ENCODE peak calls at places on chromosomes 3 and 15, in eight cellular contexts. R is A549; T is MM.1S; U is CD8-positive, alpha-beta T cell; Y is pancreas; W is Caco-2; V is hepatocyte; K is esophagus squamous epithelium. A is an unnamed sample.
A peak's percentile ranks its signal among the peaks of the same experiment; 100 is the strongest.

GRCh38 chr3:194522579-194523046 is 35.8 kb upstream of the ATP13A3 start:
- DNase-seq in W (no peak), K (no peak), T (no peak), V (no peak), U (no peak), Y (no peak), R (no peak), A (no peak)

GRCh38 chr3:115626711-115627110 is 3.4 kb downstream of the GAP43 start:
- DNase-seq in R (no peak), V (no peak), T (no peak), Y (no peak), U (no peak), K (no peak), W (no peak), A (no peak)

GRCh38 chr15:41285285-41285684 is 47.1 kb downstream of the OIP5 start:
- DNase-seq in T (no peak), V (no peak), K (no peak), U (no peak), R (no peak), W (no peak), Y (peak; percentile 8), A (no peak)

GRCh38 chr15:59998256-59999063 is 5.7 kb upstream of the FOXB1 start:
- DNase-seq in T (no peak), V (no peak), R (no peak), K (no peak), W (no peak), U (no peak), Y (no peak), A (no peak)

GRCh38 chr3:129727707-129728106 is 121.2 kb upstream of the PLXND1 start:
- DNase-seq in V (no peak), U (no peak), W (no peak), T (no peak), K (no peak), Y (no peak), R (no peak), A (no peak)

GRCh38 chr3:57176045-57176444 is 10.9 kb upstream of the IL17RD start:
- DNase-seq in V (no peak), U (no peak), K (no peak), W (no peak), R (no peak), Y (no peak), T (no peak), A (no peak)

GRCh38 chr3:69012836-69013255 is 638 bp downstream of the EOGT start:
- DNase-seq in U (no peak), K (no peak), V (peak; percentile 71), Y (peak; percentile 57), T (peak; percentile 41), W (peak; percentile 49), R (peak; percentile 48), A (peak; percentile 86)

GRCh38 chr3:51942603-51943450 is 664 bp downstream of the PARP3 start:
- DNase-seq in T (peak; percentile 87), Y (peak; percentile 39), V (peak; percentile 63), K (no peak), U (no peak), R (peak; percentile 82), W (peak; percentile 39), A (peak; percentile 87)

GRCh38 chr15:74375303-74375693 is 7.9 kb upstream of the CYP11A1 start:
- DNase-seq in Y (peak; percentile 81), W (peak; percentile 84), V (peak; percentile 89), T (peak; percentile 91), R (peak; percentile 73), K (no peak), U (peak; percentile 70), A (peak; percentile 87)

GRCh38 chr15:69762373-69763148 is 309.9 kb downstream of the RPLP1 start:
- DNase-seq in W (no peak), V (peak; percentile 28), Y (no peak), U (no peak), R (no peak), K (no peak), T (no peak), A (no peak)

GRCh38 chr15:100998630-100999029 is 79.5 kb downstream of the LRRK1 start:
- DNase-seq in W (no peak), V (no peak), R (no peak), K (no peak), U (no peak), T (no peak), Y (no peak), A (no peak)

GRCh38 chr15:44327578-44327977 is 39.1 kb downstream of the GOLM2 start:
- DNase-seq in U (no peak), V (no peak), R (no peak), T (no peak), Y (no peak), K (no peak), W (no peak), A (no peak)

GRCh38 chr15:69317392-69317841 is 18.7 kb downstream of the PAQR5 start:
- DNase-seq in R (no peak), V (peak; percentile 63), W (peak; percentile 59), Y (peak; percentile 33), U (no peak), K (no peak), T (no peak), A (peak; percentile 84)

GRCh38 chr3:186099178-186099577 is 9.7 kb downstream of the ETV5 start:
- DNase-seq in R (no peak), U (no peak), T (no peak), V (peak; percentile 62), K (no peak), Y (peak; percentile 78), W (no peak), A (peak; percentile 84)

GRCh38 chr3:42504334-42505202 is 2.1 kb downstream of the VIPR1 start:
- DNase-seq in V (peak; percentile 65), R (no peak), Y (no peak), K (no peak), W (peak; percentile 10), T (no peak), U (no peak), A (no peak)

GRCh38 chr3:7075901-7076300 is 215.0 kb downstream of the GRM7 start:
- DNase-seq in W (no peak), V (no peak), K (no peak), R (no peak), U (no peak), Y (no peak), T (no peak), A (no peak)

GRCh38 chr3:170321326-170322034 is 36.0 kb upstream of the SKIL start:
- DNase-seq in T (peak; percentile 74), Y (no peak), U (no peak), K (no peak), R (no peak), W (no peak), V (no peak), A (no peak)

GRCh38 chr15:89662893-89663673 is 7.8 kb upstream of the KIF7 start:
- DNase-seq in W (no peak), U (no peak), K (no peak), Y (no peak), V (peak; percentile 72), R (no peak), T (no peak), A (peak; percentile 75)

GRCh38 chr3:2558828-2559227 is 460.2 kb downstream of the CNTN4 start:
- DNase-seq in V (no peak), Y (no peak), T (no peak), K (no peak), W (no peak), R (no peak), U (no peak), A (no peak)

GRCh38 chr15:31364301-31365031 is 37.8 kb downstream of the KLF13 start:
- DNase-seq in K (no peak), W (peak; percentile 65), V (no peak), U (no peak), T (no peak), R (no peak), Y (no peak), A (no peak)

GRCh38 chr3:142028174-142028833 is 121.0 kb downstream of the TFDP2 start:
- DNase-seq in V (peak; percentile 71), W (no peak), T (peak; percentile 53), Y (peak; percentile 28), U (no peak), K (no peak), R (no peak), A (no peak)
- TF ChIP-seq CTCF in V (no peak), W (no peak), T (no peak), Y (no peak), U (no peak), K (no peak), R (no peak), A (peak; percentile 17)

GRCh38 chr3:152373379-152373778 is 104.7 kb downstream of the MBNL1 start:
- DNase-seq in R (no peak), Y (no peak), T (no peak), W (no peak), V (no peak), U (no peak), K (no peak), A (no peak)
- H3K4me1 ChIP-seq in R (peaks cover 36% of the 10 kb centered on the region), Y (no peaks in the 10 kb centered on the region), T (peaks cover 4% of the 10 kb centered on the region), W (no peaks in the 10 kb centered on the region), V (no peaks in the 10 kb centered on the region), U (peaks cover 31% of the 10 kb centered on the region), K (peaks cover 49% of the 10 kb centered on the region), A (no peaks in the 10 kb centered on the region)

GRCh38 chr3:12486001-12486400 is 1.7 kb downstream of the TSEN2 start:
- DNase-seq in K (no peak), U (no peak), Y (no peak), V (no peak), R (no peak), T (no peak), W (no peak), A (no peak)

GRCh38 chr3:12484983-12485327 is 675 bp downstream of the TSEN2 start:
- DNase-seq in R (no peak), T (no peak), K (no peak), W (no peak), U (no peak), V (no peak), Y (no peak), A (no peak)

GRCh38 chr3:12483364-12483763 is 916 bp upstream of the TSEN2 start:
- DNase-seq in K (no peak), R (no peak), Y (no peak), W (no peak), U (no peak), T (no peak), V (no peak), A (no peak)

GRCh38 chr3:12483872-12484197 is 445 bp upstream of the TSEN2 start:
- DNase-seq in W (no peak), V (peak; percentile 21), R (no peak), Y (no peak), T (no peak), U (no peak), K (no peak), A (no peak)

GRCh38 chr3:12484198-12484982 is at the start of gene TSEN2:
- DNase-seq in U (peak; percentile 95), R (peak; percentile 92), V (peak; percentile 98), W (peak; percentile 93), Y (peak; percentile 97), T (peak; percentile 98), K (peak; percentile 51), A (peak; percentile 98)
- TF ChIP-seq CTCF in U (no peak), R (no peak), V (peak; percentile 37), W (peak; percentile 25), Y (no peak), T (no peak), K (peak; percentile 73), A (peak; percentile 8)

DNA sequence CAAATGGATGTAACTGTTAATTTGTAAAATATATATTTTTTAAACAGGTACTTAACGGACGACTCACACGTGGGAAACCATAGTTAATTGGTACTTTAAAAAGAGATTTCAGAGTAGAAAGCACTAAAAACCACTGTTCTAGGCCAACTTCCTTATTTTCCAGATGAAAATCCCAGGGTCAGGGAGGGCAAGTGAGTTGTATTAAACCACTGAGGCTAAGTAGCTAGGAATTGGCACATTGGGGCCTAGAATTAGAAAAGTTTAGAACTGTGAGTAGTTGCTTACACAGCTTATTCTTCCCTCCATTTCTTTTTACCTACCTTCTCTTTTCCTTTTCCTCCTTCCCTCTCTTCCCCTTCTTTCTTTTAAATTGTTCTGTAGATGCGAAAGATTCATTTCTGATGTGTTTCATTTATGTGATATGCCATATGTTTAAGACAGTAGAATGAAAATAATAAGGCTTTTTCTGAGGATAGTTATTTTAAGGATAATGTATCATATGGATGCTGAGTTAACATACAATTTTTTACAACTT is 4.1 kb upstream of the UTS2B start:
- DNase-seq in V (no peak), T (no peak), Y (no peak), W (no peak), U (no peak), R (no peak), K (no peak), A (no peak)
- H3K4me1 ChIP-seq in V (peaks cover 16% of the 10 kb centered on the region), T (peaks cover 13% of the 10 kb centered on the region), Y (peaks cover 34% of the 10 kb centered on the region), W (peaks cover 19% of the 10 kb centered on the region), U (no peaks in the 10 kb centered on the region), R (peaks cover 49% of the 10 kb centered on the region), K (peaks cover 72% of the 10 kb centered on the region), A (peaks cover 3% of the 10 kb centered on the region)

A was measured in kidney.